ENCODE peak calls at places on chromosomes 3 and 15, in eight cellular contexts. T is testis, W is cardiac fibroblast, K is hepatocyte, Y is tibial artery, G is colonic mucosa, S is lower leg skin, H is A549. A is an unnamed sample.

GRCh38 chr15:95793226-95793625 is 537.3 kb upstream of the NR2F2 start:
- DNase-seq in T (no peak), W (no peak), K (no peak), Y (no peak), G (no peak), S (no peak), H (no peak), A (no peak)

GRCh38 chr15:84590406-84590805 is 10.4 kb upstream of the ZSCAN2 start:
- DNase-seq in T (no peak), W (no peak), K (no peak), Y (no peak), G (no peak), S (no peak), H (no peak), A (no peak)

GRCh38 chr15:22960126-22960525 is 20.0 kb downstream of the CYFIP1 start:
- DNase-seq in T (no peak), W (no peak), K (no peak), Y (no peak), G (no peak), S (no peak), H (no peak), A (no peak)

GRCh38 chr15:50182233-50183013 is 427 bp downstream of the SLC27A2 start:
- DNase-seq in T (peak; percentile 18), W (peak; percentile 25), K (peak; percentile 48), Y (no peak), G (peak; percentile 25), S (no peak), H (peak; percentile 55), A (peak; percentile 29)

GRCh38 chr3:110881069-110881468 is 190.5 kb upstream of the NECTIN3 start:
- DNase-seq in T (peak; percentile 70), W (peak; percentile 64), K (peak; percentile 46), Y (no peak), G (peak; percentile 28), S (peak; percentile 81), H (no peak), A (no peak)

GRCh38 chr3:12877040-12877439 is 35.7 kb upstream of the RPL32 start:
- DNase-seq in T (no peak), W (no peak), K (no peak), Y (no peak), G (no peak), S (no peak), H (no peak), A (no peak)

GRCh38 chr3:37766797-37767776 is 94.6 kb upstream of the CTDSPL start:
- DNase-seq in T (no peak), W (no peak), K (peak; percentile 37), Y (no peak), G (no peak), S (no peak), H (no peak), A (no peak)

GRCh38 chr15:90665288-90666134 is 51.6 kb upstream of the BLM start:
- DNase-seq in T (peak; percentile 67), W (peak; percentile 67), K (no peak), Y (peak; percentile 70), G (peak; percentile 75), S (peak; percentile 94), H (peak; percentile 95), A (peak; percentile 66)

GRCh38 chr15:52021128-52021671 is 2.2 kb downstream of the MAPK6 start:
- DNase-seq in T (peak; percentile 77), W (peak; percentile 93), K (peak; percentile 86), Y (peak; percentile 53), G (peak; percentile 47), S (no peak), H (peak; percentile 86), A (peak; percentile 96)

GRCh38 chr3:12947504-12948369 is 106.4 kb upstream of the RPL32 start:
- DNase-seq in T (peak; percentile 48), W (peak; percentile 86), K (peak; percentile 70), Y (peak; percentile 49), G (peak; percentile 76), S (peak; percentile 91), H (peak; percentile 44), A (peak; percentile 85)

GRCh38 chr3:147699175-147699838 is 290.1 kb downstream of the ZIC1 start:
- DNase-seq in T (no peak), W (peak; percentile 22), K (no peak), Y (no peak), G (no peak), S (no peak), H (no peak), A (peak; percentile 54)

GRCh38 chr15:78203346-78204225 is 30.8 kb downstream of the ACSBG1 start:
- DNase-seq in T (peak; percentile 91), W (no peak), K (peak; percentile 2), Y (no peak), G (peak; percentile 12), S (peak; percentile 78), H (no peak), A (no peak)

GRCh38 chr15:35843453-35843852 is 297.5 kb upstream of the DPH6 start:
- DNase-seq in T (no peak), W (no peak), K (no peak), Y (no peak), G (no peak), S (no peak), H (no peak), A (no peak)

GRCh38 chr15:80830677-80831076 is 51.5 kb downstream of the CEMIP start:
- DNase-seq in T (no peak), W (no peak), K (no peak), Y (no peak), G (no peak), S (no peak), H (no peak), A (no peak)

GRCh38 chr3:152857082-152857481 is 22.2 kb downstream of the P2RY1 start:
- DNase-seq in T (no peak), W (no peak), K (no peak), Y (no peak), G (no peak), S (no peak), H (no peak), A (no peak)

GRCh38 chr3:23468203-23468602 is 265.1 kb downstream of the UBE2E2 start:
- DNase-seq in T (no peak), W (no peak), K (no peak), Y (no peak), G (no peak), S (no peak), H (no peak), A (no peak)

GRCh38 chr3:98587654-98588532 is 5.5 kb downstream of the CPOX start:
- DNase-seq in T (no peak), W (peak; percentile 30), K (no peak), Y (no peak), G (no peak), S (no peak), H (no peak), A (no peak)

GRCh38 chr3:172877011-172877410 is 126.5 kb downstream of the ECT2 start:
- DNase-seq in T (no peak), W (peak; percentile 61), K (no peak), Y (no peak), G (no peak), S (no peak), H (no peak), A (peak; percentile 58)

GRCh38 chr3:76405196-76405595 is 619.8 kb upstream of the ZNF717 start:
- DNase-seq in T (no peak), W (no peak), K (no peak), Y (no peak), G (no peak), S (no peak), H (no peak), A (peak; percentile 2)

GRCh38 chr15:71443538-71443937 is 328.3 kb downstream of the THSD4 start:
- DNase-seq in T (peak; percentile 68), W (peak; percentile 63), K (peak; percentile 71), Y (peak; percentile 53), G (peak; percentile 73), S (peak; percentile 90), H (peak; percentile 47), A (peak; percentile 67)

GRCh38 chr3:165194477-165195135 is 1.6 kb downstream of the SLITRK3 start:
- DNase-seq in T (no peak), W (no peak), K (no peak), Y (no peak), G (no peak), S (no peak), H (no peak), A (no peak)

GRCh38 chr3:11498646-11499045 is 145.1 kb downstream of the VGLL4 start:
- DNase-seq in T (peak; percentile 55), W (peak; percentile 87), K (peak; percentile 31), Y (peak; percentile 53), G (peak; percentile 47), S (no peak), H (no peak), A (peak; percentile 61)
- TF ChIP-seq CTCF in T (no peak), W (no peak), K (no peak), Y (no peak), G (no peak), S (no peak), H (no peak), A (no peak)

GRCh38 chr3:128800241-128801187 is 74.5 kb downstream of the RAB7A start:
- DNase-seq in T (peak; percentile 58), W (no peak), K (no peak), Y (no peak), G (no peak), S (no peak), H (no peak), A (no peak)
- H3K4me3 ChIP-seq in T (no peak overlapping the region), W (no peak overlapping the region), K (no peak overlapping the region), Y (no peak overlapping the region), G (no peak overlapping the region), S (no peak overlapping the region), H (no peak overlapping the region), A (no peak overlapping the region)

DNA sequence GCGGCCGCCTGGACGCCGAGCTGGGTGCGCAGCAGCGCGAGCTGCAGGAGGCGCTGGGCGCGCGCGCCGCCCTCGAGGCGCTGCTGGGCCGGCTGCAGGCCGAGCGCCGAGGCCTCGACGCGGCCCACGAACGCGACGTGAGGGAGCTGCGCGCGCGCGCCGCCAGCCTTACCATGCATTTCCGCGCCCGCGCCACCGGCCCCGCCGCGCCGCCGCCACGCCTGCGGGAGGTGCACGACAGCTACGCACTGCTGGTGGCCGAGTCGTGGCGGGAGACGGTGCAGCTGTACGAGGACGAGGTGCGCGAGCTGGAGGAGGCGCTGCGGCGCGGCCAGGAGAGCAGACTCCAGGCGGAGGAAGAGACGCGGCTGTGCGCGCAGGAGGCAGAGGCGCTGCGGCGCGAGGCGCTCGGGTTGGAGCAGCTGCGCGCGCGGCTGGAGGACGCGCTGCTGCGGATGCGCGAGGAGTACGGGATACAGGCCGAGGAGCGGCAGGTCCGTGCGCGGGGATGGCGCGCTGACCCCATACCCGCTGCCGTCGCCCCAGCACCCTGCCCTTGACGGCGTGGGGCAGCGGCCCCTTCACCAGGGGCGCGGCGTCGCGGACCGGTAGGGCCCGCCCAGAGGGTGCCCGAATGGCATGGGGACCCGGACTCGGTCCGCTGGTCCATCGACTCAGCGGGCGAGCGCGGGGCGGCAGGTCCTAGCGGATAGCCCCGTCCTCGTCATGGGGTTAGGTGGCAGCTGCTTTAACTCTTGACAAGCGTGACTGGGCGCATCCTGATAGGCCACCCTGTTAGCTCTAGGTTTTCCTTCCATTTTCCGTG is 849 bp downstream of the SYNM start:
- DNase-seq in T (peak; percentile 62), W (peak; percentile 61), K (peak; percentile 73), Y (peak; percentile 40), G (peak; percentile 39), S (peak; percentile 90), H (peak; percentile 60), A (peak; percentile 69)
- TF ChIP-seq CTCF in T (no peak), W (no peak), K (peak; percentile 19), Y (no peak), G (no peak), S (no peak), H (peak; percentile 42), A (no peak)

GRCh38 chr3:60609446-60609845 is 641.8 kb downstream of the FHIT start:
- DNase-seq in T (no peak), W (no peak), K (no peak), Y (no peak), G (no peak), S (no peak), H (no peak), A (no peak)

GRCh38 chr3:60613769-60614303 is 637.4 kb downstream of the FHIT start:
- DNase-seq in T (no peak), W (no peak), K (no peak), Y (no peak), G (no peak), S (no peak), H (no peak), A (no peak)

GRCh38 chr3:60610441-60611112 is 640.7 kb downstream of the FHIT start:
- DNase-seq in T (peak; percentile 55), W (peak; percentile 68), K (peak; percentile 69), Y (peak; percentile 92), G (peak; percentile 49), S (peak; percentile 90), H (no peak), A (peak; percentile 63)
- H3K4me3 ChIP-seq in T (no peak overlapping the region), W (no peak overlapping the region), K (no peak overlapping the region), Y (no peak overlapping the region), G (no peak overlapping the region), S (no peak overlapping the region), H (no peak overlapping the region), A (no peak overlapping the region)